ENCODE peak calls at places on chromosomes 16 and 17, in six cellular contexts. R is prostate gland, L is heart left ventricle, Z is Caco-2, X is AG04450, A is mucosa of descending colon. G is an unnamed sample.
A peak's percentile ranks its signal among the peaks of the same experiment; 100 is the strongest.

GRCh38 chr16:6081320-6081976 is 983.9 kb upstream of the EEF2KMT start:
- DNase-seq in R (no peak), L (no peak), Z (peak; percentile 30), X (no peak), A (no peak), G (peak; percentile 23)

GRCh38 chr16:17359778-17360177 is 111.0 kb downstream of the XYLT1 start:
- DNase-seq in R (no peak), L (no peak), Z (no peak), X (no peak), A (no peak), G (no peak)

GRCh38 chr17:73711184-73711583 is 66.9 kb upstream of the SDK2 start:
- DNase-seq in R (no peak), L (no peak), Z (no peak), X (no peak), A (no peak), G (no peak)

GRCh38 chr17:75345514-75346167 is 56.4 kb upstream of the SLC25A19 start:
- DNase-seq in R (no peak), L (no peak), Z (no peak), X (no peak), A (no peak), G (peak; percentile 70)

GRCh38 chr17:4583796-4584124 is 569 bp upstream of the SMTNL2 start:
- DNase-seq in R (no peak), L (peak; percentile 63), Z (peak; percentile 77), X (no peak), A (no peak), G (no peak)

GRCh38 chr17:74852237-74853047 is 7.2 kb downstream of the GRIN2C start:
- DNase-seq in R (no peak), L (no peak), Z (peak; percentile 93), X (no peak), A (no peak), G (peak; percentile 90)

GRCh38 chr16:13056607-13057006 is 155.2 kb downstream of the SHISA9 start:
- DNase-seq in R (no peak), L (no peak), Z (no peak), X (no peak), A (no peak), G (peak; percentile 17)

GRCh38 chr16:14056970-14057369 is 14.1 kb upstream of the MRTFB start:
- DNase-seq in R (no peak), L (no peak), Z (no peak), X (no peak), A (no peak), G (no peak)

GRCh38 chr16:15602285-15603044 is 40.5 kb downstream of the MARF1 start:
- DNase-seq in R (no peak), L (no peak), Z (peak; percentile 24), X (no peak), A (no peak), G (no peak)

GRCh38 chr17:77807051-77807745 is 151.3 kb upstream of the TNRC6C start:
- DNase-seq in R (no peak), L (peak; percentile 4), Z (no peak), X (no peak), A (no peak), G (no peak)

GRCh38 chr16:10576390-10577304 is 3.8 kb downstream of the EMP2 start:
- DNase-seq in R (no peak), L (no peak), Z (no peak), X (no peak), A (no peak), G (no peak)

GRCh38 chr16:28264656-28265055 is 27.7 kb upstream of the SBK1 start:
- DNase-seq in R (no peak), L (peak; percentile 38), Z (peak; percentile 31), X (no peak), A (no peak), G (no peak)

GRCh38 chr16:88515405-88515804 is 54.8 kb upstream of the ZC3H18 start:
- DNase-seq in R (no peak), L (no peak), Z (no peak), X (no peak), A (no peak), G (no peak)

GRCh38 chr16:1158456-1159324 is 5.8 kb downstream of the CACNA1H start:
- DNase-seq in R (no peak), L (peak; percentile 83), Z (no peak), X (no peak), A (peak; percentile 69), G (no peak)

GRCh38 chr16:8675183-8676159 is 1.1 kb downstream of the ABAT start:
- DNase-seq in R (no peak), L (no peak), Z (no peak), X (no peak), A (no peak), G (peak; percentile 50)

GRCh38 chr16:88197481-88198456 is 185.0 kb upstream of the ZNF469 start:
- DNase-seq in R (no peak), L (no peak), Z (no peak), X (no peak), A (no peak), G (no peak)

GRCh38 chr17:28335959-28336871 is 654 bp downstream of the TNFAIP1 start:
- DNase-seq in R (peak; percentile 34), L (peak; percentile 90), Z (peak; percentile 94), X (peak; percentile 74), A (peak; percentile 66), G (no peak)

GRCh38 chr17:63249256-63250006 is 196.7 kb downstream of the CYB561 start:
- DNase-seq in R (no peak), L (no peak), Z (no peak), X (no peak), A (no peak), G (no peak)

GRCh38 chr17:74639704-74640142 is 16.2 kb upstream of the CD300E start:
- DNase-seq in R (no peak), L (peak; percentile 33), Z (no peak), X (no peak), A (no peak), G (no peak)

GRCh38 chr17:20852541-20853370 is 190.1 kb downstream of the USP22 start:
- DNase-seq in R (peak; percentile 61), L (no peak), Z (peak; percentile 70), X (no peak), A (no peak), G (no peak)

GRCh38 chr16:66751135-66751991 is at the start of gene DYNC1LI2:
- DNase-seq in R (peak; percentile 58), L (peak; percentile 86), Z (peak; percentile 94), X (peak; percentile 20), A (peak; percentile 90), G (peak; percentile 96)
- TF ChIP-seq CTCF in R (peak; percentile 97), L (peak; percentile 86), Z (peak; percentile 95), X (peak; percentile 58), A (peak; percentile 92), G (peak; percentile 99)

DNA sequence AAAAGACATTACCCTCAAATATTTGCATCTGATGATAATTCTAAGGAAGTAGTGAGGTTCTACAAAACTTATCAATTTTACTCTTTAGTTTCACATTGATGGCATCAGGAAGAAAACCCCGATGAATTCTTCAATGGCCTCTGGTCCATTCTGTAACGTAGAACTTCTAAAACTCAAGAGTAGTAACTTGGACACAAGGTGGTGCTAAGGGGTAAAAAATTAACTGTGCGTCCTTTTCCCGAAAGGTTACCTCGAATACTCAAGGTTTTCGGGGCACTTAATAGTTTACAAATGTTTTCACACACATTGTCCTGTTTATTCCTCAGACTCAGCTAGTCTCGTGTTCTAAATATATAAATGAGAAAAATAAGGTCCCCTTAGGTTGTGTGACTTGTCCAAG is 517.3 kb upstream of the ZFHX3 start:
- DNase-seq in R (no peak), L (no peak), Z (peak; percentile 24), X (no peak), A (no peak), G (no peak)
- TF ChIP-seq CTCF in R (peak; percentile 25), L (peak; percentile 45), Z (peak; percentile 66), X (no peak), A (no peak), G (no peak)

GRCh38 chr17:50079334-50080095 is 15.6 kb upstream of the PDK2 start:
- DNase-seq in R (no peak), L (no peak), Z (no peak), X (no peak), A (peak; percentile 86), G (no peak)
- TF ChIP-seq CTCF in R (peak; percentile 59), L (peak; percentile 41), Z (no peak), X (peak; percentile 43), A (peak; percentile 67), G (no peak)

GRCh38 chr16:66524601-66525164 is 25.2 kb downstream of the TK2 start:
- DNase-seq in R (no peak), L (no peak), Z (no peak), X (no peak), A (no peak), G (peak; percentile 67)
- TF ChIP-seq CTCF in R (peak; percentile 4), L (no peak), Z (no peak), X (no peak), A (no peak), G (no peak)

DNA sequence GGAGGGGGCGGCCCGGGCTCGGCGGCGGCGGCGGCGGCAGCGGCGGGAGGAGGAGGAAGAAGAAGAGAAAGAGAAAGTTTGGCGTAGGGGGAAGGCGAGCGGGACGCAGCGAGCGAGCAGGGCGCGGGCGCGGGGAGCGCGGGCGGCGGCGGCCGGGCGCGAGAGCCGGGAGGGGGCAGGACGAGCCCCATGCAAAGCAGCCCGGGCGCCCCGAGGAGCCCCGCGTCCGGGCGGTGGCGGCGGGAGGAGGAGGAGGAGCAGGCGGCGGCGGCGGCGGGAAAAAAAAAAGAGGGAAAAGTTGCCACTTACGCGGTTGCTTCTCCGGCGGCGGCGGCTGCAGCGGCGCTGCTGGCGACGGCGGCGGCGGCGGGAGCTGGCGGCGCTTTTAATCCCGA is 10.3 kb upstream of the ZFHX3 start:
- DNase-seq in R (no peak), L (peak; percentile 53), Z (peak; percentile 78), X (no peak), A (no peak), G (peak; percentile 84)
- TF ChIP-seq CTCF in R (peak; percentile 4), L (peak; percentile 16), Z (no peak), X (no peak), A (no peak), G (no peak)

GRCh38 chr16:58306327-58306726 is 11.5 kb upstream of the PRSS54 start:
- DNase-seq in R (no peak), L (no peak), Z (no peak), X (no peak), A (no peak), G (no peak)
- TF ChIP-seq CTCF in R (peak; percentile 44), L (peak; percentile 54), Z (peak; percentile 29), X (peak; percentile 50), A (peak; percentile 31), G (peak; percentile 45)

DNA sequence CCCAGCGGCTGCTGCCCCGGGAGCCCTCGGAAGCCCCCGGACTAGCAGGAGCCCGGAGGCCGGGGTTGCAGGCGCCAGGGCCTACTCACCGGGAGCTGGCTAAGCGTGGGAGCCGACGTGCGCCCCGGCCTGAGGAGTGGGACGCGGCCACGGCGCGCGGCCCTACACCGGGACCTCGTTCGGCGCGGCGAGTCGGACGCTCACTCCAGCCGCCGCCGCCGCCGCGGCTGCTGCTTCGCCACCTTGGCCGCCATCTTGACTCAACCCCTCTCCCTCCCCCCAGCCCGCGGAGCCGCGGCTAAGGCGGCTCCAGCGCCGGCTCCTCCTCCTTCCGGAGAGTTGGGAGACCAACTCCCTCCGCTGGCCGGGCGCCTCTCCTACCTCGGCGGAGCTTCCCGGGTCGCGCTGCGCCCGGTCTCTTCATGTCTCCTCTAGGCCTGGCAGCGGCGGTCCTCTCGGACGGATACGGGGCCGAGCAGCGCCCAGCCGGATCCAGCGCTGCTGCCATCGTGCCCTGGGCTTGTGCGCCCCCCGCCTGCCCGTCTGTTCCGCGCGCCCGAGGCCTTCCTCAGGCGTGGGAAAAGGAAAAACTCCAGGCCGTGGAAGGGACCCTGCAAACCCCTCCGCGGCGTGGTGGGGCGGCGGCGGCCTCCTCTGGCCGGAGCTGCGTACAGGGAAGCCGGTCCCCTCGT is at the start of gene NCOR1:
- DNase-seq in R (peak; percentile 89), L (peak; percentile 96), Z (peak; percentile 89), X (peak; percentile 77), A (peak; percentile 96), G (peak; percentile 91)
- TF ChIP-seq CTCF in R (peak; percentile 43), L (peak; percentile 58), Z (no peak), X (peak; percentile 42), A (peak; percentile 50), G (no peak)

G was measured in GM13976.